ENCODE peak calls at places on chromosomes 16 and 17, in four cellular contexts. L, S, V and K are unnamed samples.
A peak's percentile ranks its signal among the peaks of the same experiment; 100 is the strongest.

GRCh38 chr17:38844261-38844757 is 9.2 kb downstream of the RPL23 start:
- DNase-seq in V (no peak), L (peak; percentile 17), S (peak; percentile 37), K (no peak)

GRCh38 chr17:18226284-18226945 is 980 bp downstream of the LLGL1 start:
- DNase-seq in V (no peak), L (no peak), S (no peak), K (no peak)

GRCh38 chr17:81397314-81398169 is 2.3 kb downstream of the BAHCC1 start:
- DNase-seq in S (no peak), L (peak; percentile 81), V (no peak), K (peak; percentile 97)

GRCh38 chr16:85286066-85286712 is 173.9 kb upstream of the CIBAR2 start:
- DNase-seq in L (no peak), S (no peak), V (no peak), K (no peak)

GRCh38 chr17:78759969-78760352 is 22.1 kb downstream of the CYTH1 start:
- DNase-seq in L (no peak), S (peak; percentile 75), V (no peak), K (no peak)

GRCh38 chr17:15436399-15437369 is 30.7 kb downstream of the CDRT4 start:
- DNase-seq in V (no peak), S (peak; percentile 74), L (peak; percentile 23), K (no peak)

GRCh38 chr17:14790518-14790917 is 474.6 kb downstream of the PMP22 start:
- DNase-seq in S (peak; percentile 86), L (peak; percentile 18), V (no peak), K (peak; percentile 6)

GRCh38 chr16:8183186-8184099 is 406.9 kb downstream of the TMEM114 start:
- DNase-seq in S (no peak), L (no peak), V (no peak), K (no peak)

GRCh38 chr16:68473358-68474064 is 25.2 kb upstream of the SMPD3 start:
- DNase-seq in S (no peak), L (no peak), V (peak; percentile 17), K (no peak)

GRCh38 chr17:20085283-20085875 is 76.2 kb downstream of the SPECC1 start:
- DNase-seq in V (no peak), L (no peak), S (no peak), K (peak; percentile 41)

GRCh38 chr16:87350031-87350430 is 32.8 kb upstream of the C16orf95 start:
- DNase-seq in L (no peak), V (no peak), S (no peak), K (no peak)

GRCh38 chr17:79811888-79812205 is 15.0 kb upstream of the CBX8 start:
- DNase-seq in L (no peak), S (no peak), V (no peak), K (no peak)

GRCh38 chr17:79809530-79810137 is 12.8 kb upstream of the CBX8 start:
- DNase-seq in V (no peak), L (no peak), S (no peak), K (peak; percentile 26)

GRCh38 chr17:79811036-79811887 is 14.4 kb upstream of the CBX8 start:
- DNase-seq in S (peak; percentile 72), V (no peak), L (no peak), K (peak; percentile 57)

GRCh38 chr17:79808763-79809529 is 12.1 kb upstream of the CBX8 start:
- DNase-seq in V (no peak), L (no peak), S (peak; percentile 64), K (peak; percentile 64)

GRCh38 chr17:79810138-79811027 is 13.5 kb upstream of the CBX8 start:
- DNase-seq in S (peak; percentile 78), L (peak; percentile 77), V (no peak), K (peak; percentile 97)
- H3K4me3 ChIP-seq in S (no peak overlapping the region), L (no peak overlapping the region), V (peak overlapping the region; percentile 60), K (peak overlapping the region; percentile 38)

DNA sequence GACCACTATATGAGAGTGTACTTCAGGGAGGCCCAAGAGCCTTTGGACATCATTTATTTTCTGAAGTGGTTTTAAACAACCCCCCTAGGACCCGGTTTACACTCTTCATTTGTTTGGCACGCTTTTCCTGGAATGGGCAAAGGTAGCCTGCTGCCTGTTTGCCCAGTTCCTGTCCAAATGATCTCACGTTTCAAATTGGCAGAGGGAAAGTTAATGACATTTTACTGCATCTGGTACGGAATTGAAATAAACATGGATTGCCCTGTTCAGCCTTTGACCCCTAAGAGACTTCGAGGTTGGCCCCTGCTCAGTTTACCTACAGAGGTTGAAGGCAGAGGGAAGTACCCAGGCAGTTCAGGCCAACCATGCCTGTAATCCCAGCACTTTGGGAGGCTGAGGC is 5.8 kb upstream of the RPRML start:
- DNase-seq in S (no peak), L (no peak), V (no peak), K (no peak)
- H3K4me2 ChIP-seq in S (no peak overlapping the region), L (no peak overlapping the region), V (no peak overlapping the region), K (no peak overlapping the region)

DNA sequence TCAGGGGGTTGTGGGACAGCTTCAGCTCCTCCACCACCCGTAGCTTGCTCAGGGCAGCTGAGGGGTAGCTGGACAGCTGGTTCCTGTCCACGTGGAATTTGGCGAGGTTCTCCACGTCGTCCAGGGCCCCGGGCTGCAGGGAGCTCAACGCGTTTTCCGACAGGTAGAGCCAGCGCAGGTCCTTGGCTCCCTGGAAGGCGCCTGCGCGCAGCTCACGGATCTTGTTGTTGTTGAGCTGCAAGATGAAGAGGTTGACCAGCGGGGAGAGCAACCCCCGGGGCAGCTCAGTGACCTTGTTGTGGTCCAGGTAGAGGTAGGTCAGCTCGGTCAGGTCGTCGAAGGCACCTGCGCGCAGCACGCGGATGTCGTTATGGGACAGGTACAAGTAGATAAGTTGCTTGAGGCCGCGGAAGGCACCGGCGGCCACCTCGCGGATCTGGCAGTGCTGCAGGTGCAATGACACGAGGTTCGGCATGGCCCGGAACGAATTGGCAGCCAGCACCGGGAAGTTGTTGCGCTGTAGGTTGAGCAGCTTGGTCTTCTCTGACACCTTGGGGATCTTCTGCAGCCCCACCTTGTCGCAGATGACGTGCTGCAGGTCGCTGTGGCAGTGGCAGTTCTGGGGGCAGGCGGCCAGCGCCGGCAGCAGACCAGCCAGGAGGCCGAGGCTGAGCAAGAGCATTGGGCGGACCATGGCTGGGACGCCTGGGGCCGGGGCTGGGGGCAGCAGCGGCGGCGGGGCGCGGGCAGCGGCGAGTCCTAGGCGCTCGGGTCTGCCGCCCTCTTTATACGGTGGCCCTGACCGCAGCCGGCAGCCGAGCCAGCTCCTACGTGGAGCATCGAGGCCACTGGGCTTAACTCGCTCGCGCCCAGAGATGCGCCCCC is at the start of gene CHAD:
- DNase-seq in V (no peak), S (no peak), L (peak; percentile 22), K (peak; percentile 54)
- H3K4me3 ChIP-seq in V (no peak within 1 kb of the TSS), S (no peak within 1 kb of the TSS), L (peak within 1 kb of the TSS; percentile 62), K (peak within 1 kb of the TSS; percentile 62)

DNA sequence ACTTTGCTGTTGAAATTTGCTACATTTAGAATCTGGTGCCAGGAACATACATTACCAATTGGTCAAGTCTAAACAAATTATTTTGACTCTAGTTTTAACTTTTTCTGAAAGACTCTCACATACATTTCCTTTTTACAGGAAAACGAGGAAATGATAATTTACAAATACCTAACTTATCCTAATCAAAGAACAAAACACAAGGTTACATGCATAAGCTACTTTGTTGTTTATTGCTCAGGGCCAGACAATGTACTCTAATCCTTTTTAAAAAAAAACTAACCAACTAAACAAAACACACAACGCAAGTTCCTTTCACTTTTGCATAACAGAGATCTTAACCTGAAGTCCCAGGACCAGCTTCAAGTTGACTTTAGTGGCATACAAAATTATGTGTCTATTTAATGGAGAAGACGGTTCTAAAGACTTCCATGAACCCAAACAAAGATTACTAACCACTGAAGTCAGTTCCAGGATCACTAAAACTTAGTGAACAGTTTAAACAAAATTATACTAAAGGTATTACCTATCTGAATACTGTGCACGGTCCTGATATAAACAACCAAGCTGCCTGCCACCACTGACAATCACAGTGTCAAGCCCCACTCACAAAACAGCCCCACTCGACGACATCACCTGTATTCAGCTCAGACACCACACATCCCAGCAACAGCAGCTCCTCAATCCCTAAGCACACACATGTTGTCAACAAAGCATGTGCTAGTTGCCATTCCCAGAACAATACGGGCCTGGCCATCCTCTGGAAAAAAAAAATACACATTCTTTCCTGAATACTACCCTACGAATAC is 1.9 kb downstream of the ZNF652 start:
- DNase-seq in L (peak; percentile 41), S (peak; percentile 28), V (no peak), K (peak; percentile 6)
- H3K4me2 ChIP-seq in L (peak overlapping the region; percentile 94), S (peak overlapping the region; percentile 99), V (peak overlapping the region; percentile 86), K (peak overlapping the region; percentile 91)

DNA sequence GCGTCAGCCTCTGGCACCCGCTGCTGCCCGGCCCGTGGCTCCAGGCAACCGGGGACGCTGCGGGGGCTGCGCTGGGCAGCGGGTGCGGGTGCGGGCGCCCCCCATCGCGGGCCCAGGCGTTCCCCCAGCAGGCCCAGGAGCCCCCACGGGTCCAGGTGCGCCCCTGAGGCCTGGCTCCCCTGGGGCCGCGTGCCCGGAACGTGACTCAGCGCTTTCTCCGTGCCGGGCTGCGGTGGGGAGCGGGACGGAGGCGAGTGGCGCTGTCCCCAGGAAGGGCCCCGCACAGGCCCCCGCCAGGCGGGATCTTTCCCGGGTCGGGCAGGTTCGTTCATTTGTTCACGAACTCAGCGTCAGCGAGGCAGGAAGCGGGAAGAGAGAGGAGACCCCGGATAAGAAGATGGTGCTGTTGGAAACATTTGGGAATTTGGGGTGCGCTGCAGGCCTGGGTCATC is 18.4 kb upstream of the EXOC7 start:
- DNase-seq in S (no peak), V (no peak), L (no peak), K (no peak)
- H3K4me3 ChIP-seq in S (peak overlapping the region; percentile 17), V (peak overlapping the region; percentile 25), L (peak overlapping the region; percentile 53), K (no peak overlapping the region)